ENCODE peak calls at places on chromosome 4, in six cellular contexts. B, Q, C, W, O and X are unnamed samples.

GRCh38 chr4:5804656-5805055 is 88.2 kb downstream of the CRMP1 start:
- DNase-seq in B (no peak), Q (no peak), C (no peak), W (no peak), O (peak), X (no peak)

GRCh38 chr4:129908117-129908516 is 812.2 kb downstream of the C4orf33 start:
- DNase-seq in B (no peak), Q (no peak), C (no peak), W (no peak), O (no peak), X (no peak)

GRCh38 chr4:124710253-124710849 is 2.2 kb downstream of the ANKRD50 start:
- DNase-seq in B (no peak), Q (no peak), C (no peak), W (no peak), O (no peak), X (no peak)

GRCh38 chr4:30754021-30754420 is 33.9 kb downstream of the PCDH7 start:
- DNase-seq in B (no peak), Q (no peak), C (no peak), W (no peak), O (no peak), X (no peak)

GRCh38 chr4:86302242-86302641 is 57.6 kb downstream of the MAPK10 start:
- DNase-seq in B (peak), Q (no peak), C (no peak), W (peak), O (no peak), X (no peak)

GRCh38 chr4:6891436-6892170 is 18.0 kb upstream of the TBC1D14 start:
- DNase-seq in B (peak), Q (no peak), C (no peak), W (peak), O (peak), X (no peak)

GRCh38 chr4:107740950-107741701 is 21.1 kb upstream of the PAPSS1 start:
- DNase-seq in B (no peak), Q (no peak), C (no peak), W (peak), O (peak), X (no peak)

GRCh38 chr4:27010334-27010940 is 149.8 kb downstream of the STIM2 start:
- DNase-seq in B (peak), Q (no peak), C (peak), W (peak), O (peak), X (no peak)

GRCh38 chr4:5215321-5215720 is 164.0 kb downstream of the STK32B start:
- DNase-seq in B (no peak), Q (no peak), C (no peak), W (no peak), O (no peak), X (no peak)

GRCh38 chr4:156390599-156391296 is 437.1 kb upstream of the CTSO start:
- DNase-seq in B (no peak), Q (no peak), C (no peak), W (no peak), O (no peak), X (no peak)

GRCh38 chr4:188002346-188002745 is 6.8 kb downstream of the ZFP42 start:
- DNase-seq in B (no peak), Q (no peak), C (no peak), W (no peak), O (no peak), X (no peak)

GRCh38 chr4:13238936-13239335 is 245.2 kb downstream of the RAB28 start:
- DNase-seq in B (no peak), Q (no peak), C (no peak), W (no peak), O (no peak), X (no peak)

GRCh38 chr4:26590639-26591038 is 6.8 kb downstream of the TBC1D19 start:
- DNase-seq in B (no peak), Q (peak), C (no peak), W (no peak), O (no peak), X (no peak)

GRCh38 chr4:7513731-7514130 is 79.0 kb upstream of the PSAPL1 start:
- DNase-seq in B (no peak), Q (peak), C (no peak), W (no peak), O (no peak), X (no peak)

GRCh38 chr4:84336964-84337705 is 162.0 kb downstream of the NKX6-1 start:
- DNase-seq in B (no peak), Q (no peak), C (no peak), W (no peak), O (no peak), X (no peak)

GRCh38 chr4:153556441-153556815 is 90.3 kb downstream of the TMEM131L start:
- DNase-seq in B (no peak), Q (no peak), C (no peak), W (no peak), O (no peak), X (no peak)

GRCh38 chr4:90184560-90184959 is 57.4 kb downstream of the CCSER1 start:
- DNase-seq in B (no peak), Q (no peak), C (no peak), W (no peak), O (no peak), X (no peak)